ENCODE peak calls at places on chromosomes 1 and 21, in four cellular contexts. R, U, T and J are unnamed samples.
A peak's percentile ranks its signal among the peaks of the same experiment; 100 is the strongest.

GRCh38 chr1:109307363-109308021 is 681 bp upstream of the MYBPHL start:
- DNase-seq in T (no peak), U (no peak), R (no peak), J (no peak)

GRCh38 chr1:116268211-116268610 is 104.8 kb upstream of the ATP1A1 start:
- DNase-seq in R (no peak), T (no peak), U (no peak), J (no peak)

GRCh38 chr21:24861471-24861870 is 745.8 kb downstream of the MRPL39 start:
- DNase-seq in U (no peak), R (no peak), T (no peak), J (no peak)

GRCh38 chr1:204885790-204886189 is 15.1 kb downstream of the NFASC start:
- DNase-seq in R (no peak), T (peak; percentile 63), U (no peak), J (no peak)

GRCh38 chr1:230581446-230582079 is 60.7 kb upstream of the COG2 start:
- DNase-seq in T (no peak), R (no peak), U (no peak), J (no peak)

GRCh38 chr1:169745015-169745861 is 11.4 kb upstream of the SELE start:
- DNase-seq in R (no peak), T (peak; percentile 96), U (peak; percentile 83), J (no peak)

GRCh38 chr1:36155560-36156328 is at the start of gene MAP7D1:
- DNase-seq in T (peak; percentile 79), U (peak; percentile 86), R (peak; percentile 71), J (peak; percentile 64)

GRCh38 chr1:212625781-212626450 is 17.4 kb downstream of the ATF3 start:
- DNase-seq in U (no peak), R (no peak), T (no peak), J (no peak)

GRCh38 chr1:244445320-244446181 is 6.2 kb downstream of the ADSS2 start:
- DNase-seq in T (peak; percentile 41), U (no peak), R (no peak), J (no peak)

GRCh38 chr1:109470245-109470644 is 3.9 kb downstream of the SYPL2 start:
- DNase-seq in R (no peak), U (no peak), T (no peak), J (no peak)

GRCh38 chr1:60833173-60833572 is 249.2 kb upstream of the NFIA start:
- DNase-seq in T (no peak), R (peak; percentile 30), U (no peak), J (no peak)

GRCh38 chr1:13697738-13698137 is 2.2 kb upstream of the PRDM2 start:
- DNase-seq in U (no peak), R (no peak), T (no peak), J (no peak)
- TF ChIP-seq CTCF in U (no peak), R (no peak), T (peak; percentile 10), J (no peak)

GRCh38 chr1:66175581-66175980 is 358.4 kb upstream of the SGIP1 start:
- DNase-seq in T (no peak), R (no peak), U (no peak), J (no peak)

GRCh38 chr1:66176828-66177227 is 357.1 kb upstream of the SGIP1 start:
- DNase-seq in U (no peak), R (no peak), T (no peak), J (no peak)

GRCh38 chr1:66176012-66176715 is 357.8 kb upstream of the SGIP1 start:
- DNase-seq in T (no peak), U (peak; percentile 12), R (no peak), J (no peak)

GRCh38 chr1:66177483-66177882 is 356.5 kb upstream of the SGIP1 start:
- DNase-seq in T (no peak), R (no peak), U (no peak), J (no peak)

DNA sequence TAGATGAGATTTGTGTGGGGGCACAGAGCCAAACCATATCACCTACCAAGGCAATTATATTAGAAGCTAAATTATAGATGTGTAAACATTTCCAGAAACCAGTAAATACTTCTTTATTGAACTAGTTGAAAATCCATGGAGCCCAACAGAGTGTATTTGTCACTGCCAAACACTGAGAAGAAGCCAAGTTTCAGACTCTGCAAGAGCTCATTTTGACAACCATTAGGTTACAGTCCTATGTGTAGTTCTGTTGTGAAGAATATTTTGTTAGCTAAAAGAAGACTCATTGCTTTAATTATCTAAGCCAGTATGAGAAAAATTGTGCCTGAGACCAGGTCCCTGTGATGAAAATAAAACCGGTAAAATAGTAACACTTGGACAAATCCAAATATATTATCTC is 358.8 kb upstream of the SGIP1 start:
- DNase-seq in T (no peak), U (no peak), R (no peak), J (no peak)
- TF ChIP-seq CTCF in T (no peak), U (no peak), R (no peak), J (no peak)

GRCh38 chr1:217311766-217312165 is 319.1 kb downstream of the GPATCH2 start:
- DNase-seq in T (peak; percentile 19), R (no peak), U (no peak), J (no peak)
- TF ChIP-seq CTCF in T (peak; percentile 30), R (peak; percentile 25), U (peak; percentile 18), J (peak; percentile 25)

GRCh38 chr21:42539342-42539741 is 25.7 kb downstream of the SLC37A1 start:
- DNase-seq in U (no peak), T (no peak), R (no peak), J (no peak)

GRCh38 chr21:42540396-42540795 is 26.7 kb downstream of the SLC37A1 start:
- DNase-seq in T (no peak), R (no peak), U (no peak), J (no peak)

GRCh38 chr21:42541174-42541573 is 27.5 kb downstream of the SLC37A1 start:
- DNase-seq in R (no peak), T (no peak), U (no peak), J (no peak)

GRCh38 chr21:42538479-42539275 is 25.0 kb downstream of the SLC37A1 start:
- DNase-seq in U (no peak), R (no peak), T (no peak), J (no peak)

DNA sequence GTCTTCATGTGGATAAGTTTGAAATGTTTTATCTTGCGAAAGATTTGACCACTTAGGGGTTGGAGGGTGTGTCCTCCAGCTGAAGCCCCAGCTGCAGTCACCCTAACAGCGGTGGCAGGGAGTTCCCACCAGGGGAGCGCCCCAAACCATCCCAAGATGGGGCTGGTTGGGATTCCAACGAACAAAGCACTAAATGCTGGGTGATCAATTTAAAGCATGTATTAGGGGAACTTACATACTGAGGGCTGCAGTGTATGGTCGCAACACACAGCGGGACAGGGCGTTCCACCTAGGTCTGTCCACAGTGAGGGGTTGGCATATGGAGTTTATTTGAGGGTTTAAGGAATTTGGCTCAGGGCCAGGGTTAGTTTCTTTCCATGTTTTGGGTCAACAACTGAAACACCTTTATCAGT is 26.3 kb downstream of the SLC37A1 start:
- DNase-seq in T (no peak), R (no peak), U (no peak), J (no peak)
- TF ChIP-seq CTCF in T (no peak), R (no peak), U (peak; percentile 12), J (peak; percentile 32)

GRCh38 chr1:175146535-175147213 is 45.9 kb downstream of the KIAA0040 start:
- DNase-seq in U (peak; percentile 42), T (peak; percentile 41), R (peak; percentile 83), J (peak; percentile 67)
- TF ChIP-seq CTCF in U (peak; percentile 97), T (peak; percentile 94), R (peak; percentile 84), J (peak; percentile 85)

GRCh38 chr1:229029644-229030235 is 241.2 kb upstream of the RAB4A start:
- DNase-seq in U (no peak), R (no peak), T (no peak), J (no peak)

GRCh38 chr1:229028509-229028908 is 242.4 kb upstream of the RAB4A start:
- DNase-seq in U (no peak), T (no peak), R (no peak), J (no peak)

GRCh38 chr1:229027622-229028182 is 243.2 kb upstream of the RAB4A start:
- DNase-seq in T (peak; percentile 12), U (no peak), R (no peak), J (no peak)

GRCh38 chr1:229030642-229031390 is 240.1 kb upstream of the RAB4A start:
- DNase-seq in R (no peak), U (no peak), T (no peak), J (no peak)

DNA sequence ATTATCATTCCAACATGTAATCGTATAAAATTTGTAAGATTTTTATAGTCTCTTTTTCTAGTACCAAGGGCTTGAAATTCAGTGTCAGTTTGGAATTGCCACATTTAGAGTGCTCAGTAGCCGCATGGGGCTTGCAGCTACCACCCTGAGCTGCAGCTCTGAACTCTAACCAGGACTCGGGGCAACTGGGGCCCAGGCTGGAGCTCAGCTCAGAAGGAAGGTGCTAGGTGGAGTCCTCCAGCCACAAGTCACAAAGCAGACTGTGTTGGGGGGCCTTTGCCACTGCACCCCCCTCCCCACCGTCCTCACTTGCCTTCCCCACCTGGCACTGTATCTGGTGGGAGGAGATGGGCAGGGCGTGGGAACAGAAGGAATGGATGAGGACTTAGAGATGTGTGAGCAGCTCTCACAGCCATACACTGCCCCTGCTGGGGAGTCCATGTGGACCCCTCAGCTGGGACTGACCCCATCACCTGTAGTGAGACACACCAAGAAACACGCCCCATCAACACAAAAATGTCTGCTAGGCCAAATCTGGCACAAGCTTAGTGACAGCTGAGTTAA is 241.8 kb upstream of the RAB4A start:
- DNase-seq in T (no peak), U (no peak), R (no peak), J (no peak)
- TF ChIP-seq CTCF in T (no peak), U (no peak), R (no peak), J (no peak)

GRCh38 chr1:200556005-200556404 is 64.5 kb downstream of the KIF14 start:
- DNase-seq in T (peak; percentile 43), U (peak; percentile 16), R (no peak), J (no peak)
- TF ChIP-seq CTCF in T (peak; percentile 38), U (no peak), R (peak; percentile 26), J (peak; percentile 36)

GRCh38 chr1:229557913-229558414 is 543 bp downstream of the ABCB10 start:
- DNase-seq in U (no peak), T (no peak), R (peak; percentile 36), J (peak; percentile 37)
- TF ChIP-seq CTCF in U (peak; percentile 2), T (no peak), R (no peak), J (peak; percentile 21)

DNA sequence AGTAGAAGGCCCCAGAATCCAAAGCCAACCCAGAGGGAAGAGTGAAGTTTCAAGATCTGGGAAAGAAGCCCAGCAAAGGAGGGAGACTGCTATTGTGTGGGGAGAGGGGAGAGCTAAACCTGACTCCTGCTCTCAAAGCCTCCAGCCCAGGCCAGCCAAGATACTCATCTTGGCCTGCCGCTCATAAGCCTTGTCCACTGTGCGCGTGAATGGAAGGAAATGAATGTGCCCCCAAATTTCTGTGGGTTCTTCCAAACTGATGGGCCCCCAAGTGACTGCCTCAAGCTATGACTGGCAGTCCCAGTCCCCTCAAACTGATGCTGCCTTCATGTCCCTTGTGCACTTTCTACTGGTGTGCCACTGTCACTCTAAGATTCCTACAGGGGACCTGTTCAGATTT is 2.0 kb downstream of the PLXNA2 start:
- DNase-seq in U (no peak), R (no peak), T (peak; percentile 51), J (no peak)
- TF ChIP-seq CTCF in U (no peak), R (no peak), T (no peak), J (no peak)